ENCODE peak calls at places on chromosomes 1 and 21, in ten cellular contexts. R is OCI-LY7; O is activated CD4-positive, alpha-beta T cell treated with anti-CD3 and anti-CD28 coated beads, Interleukin-2, amount 50 U/mL, for 4 hours; N is HL-60; U is lower leg skin; F is stimulated activated effector memory CD8-positive, alpha-beta T cell treated with anti-CD3 and anti-CD28 coated beads, Interleukin-12 subunit alpha, Interleukin-12 subunit beta, amount 100 ng/mL, for 72 hours; L is stimulated activated CD4-positive, alpha-beta T cell treated with anti-CD3 and anti-CD28 coated beads, TNF-alpha, amount 100 ng/mL, for 1 hour; M is ACHN; P is GM10248; W is HTR-8/SVneo. G is an unnamed sample.

GRCh38 chr1:19006000-19006399 is 49.5 kb upstream of the IFFO2 start:
- DNase-seq in U (peak), M (no peak), O (no peak), P (no peak), L (no peak), N (no peak), R (no peak), W (no peak), F (no peak), G (no peak)

GRCh38 chr21:31713973-31714740 is 17.8 kb downstream of the SCAF4 start:
- DNase-seq in N (no peak), P (no peak), F (no peak), W (no peak), O (no peak), M (no peak), R (no peak), U (no peak), L (no peak), G (no peak)

GRCh38 chr1:233790121-233790520 is 114.4 kb upstream of the SLC35F3 start:
- DNase-seq in M (no peak), F (no peak), W (no peak), R (no peak), N (no peak), O (no peak), P (no peak), L (no peak), U (no peak), G (no peak)

GRCh38 chr21:17441370-17441769 is 71.5 kb upstream of the CXADR start:
- DNase-seq in U (no peak), N (no peak), L (no peak), O (no peak), P (no peak), W (no peak), M (no peak), R (no peak), F (no peak), G (no peak)

GRCh38 chr1:186404454-186405051 is 28.9 kb downstream of the ODR4 start:
- DNase-seq in O (no peak), R (peak), L (no peak), W (peak), U (no peak), M (peak), F (no peak), P (peak), N (peak), G (no peak)

GRCh38 chr1:42784946-42785693 is at the start of gene TMEM269:
- DNase-seq in N (no peak), L (peak), R (no peak), O (peak), F (peak), U (no peak), M (no peak), P (peak), W (no peak), G (no peak)

GRCh38 chr1:77544845-77545244 is 137.6 kb downstream of the ZZZ3 start:
- DNase-seq in M (no peak), O (no peak), L (no peak), W (no peak), U (no peak), F (no peak), R (no peak), P (no peak), N (no peak), G (no peak)

GRCh38 chr1:202892501-202892900 is 3.6 kb upstream of the RABIF start:
- DNase-seq in R (no peak), L (no peak), U (no peak), M (no peak), N (no peak), F (no peak), O (no peak), P (no peak), W (no peak), G (no peak)

GRCh38 chr1:161792740-161793139 is 26.6 kb downstream of the ATF6 start:
- DNase-seq in O (no peak), U (no peak), R (peak), P (peak), L (no peak), N (peak), W (peak), F (no peak), M (peak), G (no peak)

GRCh38 chr21:41881051-41881450 is 1.9 kb upstream of the PRDM15 start:
- DNase-seq in W (no peak), R (no peak), F (no peak), P (no peak), O (no peak), U (no peak), M (no peak), L (no peak), N (no peak), G (no peak)

GRCh38 chr1:184493987-184494388 is 107.2 kb downstream of the C1orf21 start:
- DNase-seq in R (no peak), M (no peak), L (no peak), O (no peak), P (no peak), N (no peak), W (no peak), F (no peak), U (no peak), G (no peak)

GRCh38 chr1:110056284-110056680 is 14.2 kb downstream of the ALX3 start:
- DNase-seq in M (no peak), P (no peak), F (no peak), W (no peak), N (no peak), L (no peak), R (no peak), U (no peak), O (no peak), G (no peak)

GRCh38 chr1:145740269-145740668 is 21.0 kb downstream of the CD160 start:
- DNase-seq in R (no peak), M (no peak), L (no peak), U (no peak), O (no peak), W (no peak), N (no peak), F (no peak), P (no peak), G (no peak)

GRCh38 chr1:183180213-183180612 is 5.9 kb upstream of the LAMC2 start:
- DNase-seq in P (no peak), U (no peak), M (peak), L (no peak), N (no peak), F (no peak), O (no peak), R (no peak), W (peak), G (no peak)

GRCh38 chr1:77504986-77505385 is 177.5 kb downstream of the ZZZ3 start:
- DNase-seq in L (no peak), F (no peak), U (no peak), N (peak), O (no peak), M (no peak), R (no peak), W (no peak), P (peak), G (no peak)

GRCh38 chr21:32371913-32372314 is 20.9 kb downstream of the URB1 start:
- DNase-seq in M (no peak), P (no peak), O (no peak), L (no peak), R (no peak), W (no peak), U (no peak), N (peak), F (peak), G (no peak)